ENCODE peak calls at places on chromosomes 12 and 14, in six cellular contexts. H is germinal center; N is effector CD4-positive, alpha-beta T cell; P is neural crest cell; J is stimulated activated CD8-positive, alpha-beta memory T cell treated with anti-CD3 and anti-CD28 coated beads, Interleukin-15, amount 100 ng/mL, for 4 hours; I is PC-9. T is an unnamed sample.

GRCh38 chr12:49893753-49894752 is 9.6 kb downstream of the FAIM2 start:
- DNase-seq in H (no peak), N (no peak), P (no peak), J (no peak), I (peak), T (peak)

GRCh38 chr12:76789335-76790050 is 25.6 kb downstream of the ZDHHC17 start:
- DNase-seq in H (no peak), N (no peak), P (no peak), J (no peak), I (no peak), T (no peak)

GRCh38 chr12:12723681-12724420 is 6.7 kb downstream of the CDKN1B start:
- DNase-seq in H (peak), N (peak), P (peak), J (no peak), I (peak), T (peak)

GRCh38 chr14:61524936-61525292 is 170.4 kb upstream of the HIF1A start:
- DNase-seq in H (no peak), N (no peak), P (no peak), J (no peak), I (no peak), T (no peak)

GRCh38 chr14:100749967-100750597 is 23.4 kb downstream of the DLK1 start:
- DNase-seq in H (no peak), N (no peak), P (no peak), J (no peak), I (no peak), T (no peak)

GRCh38 chr12:27332407-27333310 is at the start of gene BMAL2:
- DNase-seq in H (peak), N (no peak), P (peak), J (peak), I (peak), T (peak)

GRCh38 chr14:22597265-22597664 is 835 bp upstream of the ABHD4 start:
- DNase-seq in H (no peak), N (no peak), P (no peak), J (no peak), I (no peak), T (no peak)

GRCh38 chr14:103070971-103071542 is 13.0 kb upstream of the LBHD2 start:
- DNase-seq in H (no peak), N (no peak), P (no peak), J (no peak), I (peak), T (no peak)

GRCh38 chr12:38911611-38912010 is 6.2 kb upstream of the CPNE8 start:
- DNase-seq in H (no peak), N (no peak), P (no peak), J (no peak), I (no peak), T (no peak)

GRCh38 chr12:120229071-120229582 is 28.2 kb upstream of the RPLP0 start:
- DNase-seq in H (no peak), N (no peak), P (no peak), J (no peak), I (peak), T (no peak)

GRCh38 chr12:56151672-56152131 is 685 bp upstream of the MYL6B start:
- DNase-seq in H (peak), N (peak), P (no peak), J (peak), I (peak), T (no peak)

GRCh38 chr12:54364413-54364812 is at the start of gene GPR84:
- DNase-seq in H (no peak), N (no peak), P (no peak), J (no peak), I (no peak), T (no peak)